ENCODE peak calls at places on chromosomes 6 and 20, in eight cellular contexts. One of them, this sample, is unnamed.

GRCh38 chr6:113762611-113763010 is 94.5 kb upstream of the MARCKS start:
- DNase-seq in fibroblast of lung: no peak
- DNase-seq in AG10803: peak; percentile 17
- DNase-seq in esophagus squamous epithelium: no peak
- DNase-seq in body of pancreas: no peak
- DNase-seq in A549: no peak
- DNase-seq in foreskin fibroblast: peak; percentile 44
- DNase-seq in A673: peak; percentile 14
- DNase-seq in this sample: peak; percentile 40

GRCh38 chr6:130159876-130160415 is 62.8 kb downstream of the SAMD3 start:
- DNase-seq in fibroblast of lung: peak; percentile 71
- DNase-seq in AG10803: no peak
- DNase-seq in esophagus squamous epithelium: no peak
- DNase-seq in body of pancreas: no peak
- DNase-seq in A549: no peak
- DNase-seq in foreskin fibroblast: no peak
- DNase-seq in A673: no peak
- DNase-seq in this sample: no peak

GRCh38 chr6:122308074-122308473 is 91.4 kb upstream of the HSF2 start:
- DNase-seq in fibroblast of lung: no peak
- DNase-seq in AG10803: no peak
- DNase-seq in esophagus squamous epithelium: no peak
- DNase-seq in body of pancreas: peak; percentile 46
- DNase-seq in A549: no peak
- DNase-seq in foreskin fibroblast: no peak
- DNase-seq in A673: no peak
- DNase-seq in this sample: no peak

GRCh38 chr6:38723783-38724182 is 8.7 kb downstream of the DNAH8 start:
- DNase-seq in fibroblast of lung: no peak
- DNase-seq in AG10803: no peak
- DNase-seq in esophagus squamous epithelium: no peak
- DNase-seq in body of pancreas: no peak
- DNase-seq in A549: no peak
- DNase-seq in foreskin fibroblast: no peak
- DNase-seq in A673: no peak
- DNase-seq in this sample: no peak

GRCh38 chr20:2314759-2315439 is 19.1 kb downstream of the TGM3 start:
- DNase-seq in fibroblast of lung: peak; percentile 97
- DNase-seq in AG10803: peak; percentile 96
- DNase-seq in esophagus squamous epithelium: no peak
- DNase-seq in body of pancreas: no peak
- DNase-seq in A549: peak; percentile 35
- DNase-seq in foreskin fibroblast: peak; percentile 95
- DNase-seq in A673: peak; percentile 49
- DNase-seq in this sample: peak; percentile 77

GRCh38 chr6:33613146-33613793 is 7.9 kb upstream of the ITPR3 start:
- DNase-seq in fibroblast of lung: peak; percentile 89
- DNase-seq in AG10803: peak; percentile 90
- DNase-seq in esophagus squamous epithelium: no peak
- DNase-seq in body of pancreas: peak; percentile 47
- DNase-seq in A549: no peak
- DNase-seq in foreskin fibroblast: peak; percentile 77
- DNase-seq in A673: no peak
- DNase-seq in this sample: peak; percentile 59

GRCh38 chr6:35061651-35062410 is 79.3 kb downstream of the TCP11 start:
- DNase-seq in fibroblast of lung: peak; percentile 13
- DNase-seq in AG10803: no peak
- DNase-seq in esophagus squamous epithelium: no peak
- DNase-seq in body of pancreas: no peak
- DNase-seq in A549: no peak
- DNase-seq in foreskin fibroblast: peak; percentile 23
- DNase-seq in A673: no peak
- DNase-seq in this sample: no peak

GRCh38 chr6:134315974-134316391 is 1.9 kb downstream of the SGK1 start:
- DNase-seq in fibroblast of lung: no peak
- DNase-seq in AG10803: no peak
- DNase-seq in esophagus squamous epithelium: no peak
- DNase-seq in body of pancreas: no peak
- DNase-seq in A549: no peak
- DNase-seq in foreskin fibroblast: no peak
- DNase-seq in A673: no peak
- DNase-seq in this sample: no peak

GRCh38 chr20:10647909-10648308 is 25.9 kb downstream of the JAG1 start:
- DNase-seq in fibroblast of lung: no peak
- DNase-seq in AG10803: no peak
- DNase-seq in esophagus squamous epithelium: no peak
- DNase-seq in body of pancreas: no peak
- DNase-seq in A549: no peak
- DNase-seq in foreskin fibroblast: no peak
- DNase-seq in A673: no peak
- DNase-seq in this sample: no peak

GRCh38 chr6:281469-282103 is 10.7 kb upstream of the DUSP22 start:
- DNase-seq in fibroblast of lung: no peak
- DNase-seq in AG10803: no peak
- DNase-seq in esophagus squamous epithelium: no peak
- DNase-seq in body of pancreas: no peak
- DNase-seq in A549: no peak
- DNase-seq in foreskin fibroblast: no peak
- DNase-seq in A673: no peak
- DNase-seq in this sample: no peak

GRCh38 chr20:53769041-53769440 is 175.4 kb upstream of the ZNF217 start:
- DNase-seq in fibroblast of lung: no peak
- DNase-seq in AG10803: no peak
- DNase-seq in esophagus squamous epithelium: no peak
- DNase-seq in body of pancreas: no peak
- DNase-seq in A549: peak; percentile 33
- DNase-seq in foreskin fibroblast: peak; percentile 17
- DNase-seq in A673: no peak
- DNase-seq in this sample: peak; percentile 26

GRCh38 chr6:81814365-81815109 is 62.1 kb upstream of the TENT5A start:
- DNase-seq in fibroblast of lung: peak; percentile 44
- DNase-seq in AG10803: peak; percentile 46
- DNase-seq in esophagus squamous epithelium: no peak
- DNase-seq in body of pancreas: no peak
- DNase-seq in A549: no peak
- DNase-seq in foreskin fibroblast: peak; percentile 81
- DNase-seq in A673: no peak
- DNase-seq in this sample: peak; percentile 52

GRCh38 chr6:149302723-149303122 is 14.8 kb upstream of the TAB2 start:
- DNase-seq in fibroblast of lung: no peak
- DNase-seq in AG10803: no peak
- DNase-seq in esophagus squamous epithelium: no peak
- DNase-seq in body of pancreas: no peak
- DNase-seq in A549: no peak
- DNase-seq in foreskin fibroblast: no peak
- DNase-seq in A673: no peak
- DNase-seq in this sample: no peak

GRCh38 chr20:53316221-53316937 is 277.3 kb downstream of the ZNF217 start:
- DNase-seq in fibroblast of lung: peak; percentile 62
- DNase-seq in AG10803: no peak
- DNase-seq in esophagus squamous epithelium: no peak
- DNase-seq in body of pancreas: no peak
- DNase-seq in A549: no peak
- DNase-seq in foreskin fibroblast: no peak
- DNase-seq in A673: no peak
- DNase-seq in this sample: no peak

GRCh38 chr6:27894839-27895762 is 17.1 kb downstream of the OR2B2 start:
- DNase-seq in fibroblast of lung: peak; percentile 81
- DNase-seq in AG10803: peak; percentile 82
- DNase-seq in esophagus squamous epithelium: no peak
- DNase-seq in body of pancreas: peak; percentile 48
- DNase-seq in A549: peak; percentile 83
- DNase-seq in foreskin fibroblast: peak; percentile 89
- DNase-seq in A673: peak; percentile 93
- DNase-seq in this sample: peak; percentile 92

GRCh38 chr6:28947831-28948270 is 24.1 kb upstream of the TRIM27 start:
- DNase-seq in fibroblast of lung: no peak
- DNase-seq in AG10803: no peak
- DNase-seq in esophagus squamous epithelium: no peak
- DNase-seq in body of pancreas: no peak
- DNase-seq in A549: peak; percentile 84
- DNase-seq in foreskin fibroblast: peak; percentile 66
- DNase-seq in A673: no peak
- DNase-seq in this sample: no peak

GRCh38 chr6:155493026-155493693 is 37.5 kb upstream of the NOX3 start:
- DNase-seq in fibroblast of lung: no peak
- DNase-seq in AG10803: no peak
- DNase-seq in esophagus squamous epithelium: no peak
- DNase-seq in body of pancreas: no peak
- DNase-seq in A549: no peak
- DNase-seq in foreskin fibroblast: no peak
- DNase-seq in A673: no peak
- DNase-seq in this sample: no peak

GRCh38 chr20:59560588-59561227 is 43.6 kb upstream of the PHACTR3 start:
- DNase-seq in fibroblast of lung: no peak
- DNase-seq in AG10803: peak; percentile 52
- DNase-seq in esophagus squamous epithelium: no peak
- DNase-seq in body of pancreas: no peak
- DNase-seq in A549: peak; percentile 35
- DNase-seq in foreskin fibroblast: peak; percentile 5
- DNase-seq in A673: peak; percentile 50
- DNase-seq in this sample: peak; percentile 21

GRCh38 chr6:13006578-13007300 is 290.2 kb downstream of the PHACTR1 start:
- DNase-seq in fibroblast of lung: peak; percentile 62
- DNase-seq in AG10803: peak; percentile 23
- DNase-seq in esophagus squamous epithelium: no peak
- DNase-seq in body of pancreas: no peak
- DNase-seq in A549: no peak
- DNase-seq in foreskin fibroblast: peak; percentile 85
- DNase-seq in A673: no peak
- DNase-seq in this sample: peak; percentile 44

GRCh38 chr6:27138837-27139752 is 108.4 kb upstream of the PRSS16 start:
- DNase-seq in fibroblast of lung: peak; percentile 57
- DNase-seq in AG10803: no peak
- DNase-seq in esophagus squamous epithelium: no peak
- DNase-seq in body of pancreas: no peak
- DNase-seq in A549: peak; percentile 84
- DNase-seq in foreskin fibroblast: peak; percentile 66
- DNase-seq in A673: peak; percentile 83
- DNase-seq in this sample: peak; percentile 76

GRCh38 chr6:7541175-7542064 is at the start of gene DSP:
- DNase-seq in fibroblast of lung: peak; percentile 32
- DNase-seq in AG10803: peak; percentile 47
- DNase-seq in esophagus squamous epithelium: no peak
- DNase-seq in body of pancreas: peak; percentile 92
- DNase-seq in A549: peak; percentile 69
- DNase-seq in foreskin fibroblast: peak; percentile 54
- DNase-seq in A673: peak; percentile 18
- DNase-seq in this sample: peak; percentile 22

GRCh38 chr6:41939091-41939847 is 2.3 kb downstream of the CCND3 start:
- DNase-seq in fibroblast of lung: peak; percentile 42
- DNase-seq in AG10803: peak; percentile 62
- DNase-seq in esophagus squamous epithelium: no peak
- DNase-seq in body of pancreas: no peak
- DNase-seq in A549: no peak
- DNase-seq in foreskin fibroblast: peak; percentile 87
- DNase-seq in A673: no peak
- DNase-seq in this sample: peak; percentile 89

DNA sequence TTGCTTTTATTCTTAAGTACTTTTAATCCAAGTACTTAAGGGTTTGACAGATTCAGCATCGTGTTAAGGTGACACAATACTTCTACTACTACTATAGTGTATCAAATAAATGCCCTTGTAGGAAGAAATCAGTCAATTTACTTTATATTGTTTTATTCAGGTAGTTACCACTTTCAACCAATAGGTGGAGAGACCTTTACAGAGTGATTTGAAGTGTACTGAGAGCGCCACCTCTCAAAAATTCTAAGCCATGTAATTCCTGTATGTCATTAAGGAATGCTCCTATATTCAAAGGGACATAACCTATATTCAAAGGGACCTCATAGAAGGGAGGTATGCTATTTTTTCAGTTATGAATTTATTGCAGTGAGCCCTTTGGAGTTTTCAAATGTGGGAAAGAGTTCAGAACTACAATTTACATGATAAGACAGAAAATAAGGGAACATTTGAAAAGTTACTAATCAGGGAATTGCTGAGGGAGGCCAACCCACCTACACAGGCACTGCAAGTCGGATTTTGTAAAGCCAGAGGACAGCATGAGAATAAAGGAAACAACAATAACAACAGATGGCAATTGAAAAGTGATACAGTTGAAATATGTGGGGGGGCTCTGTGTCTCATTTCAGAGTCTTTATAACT is 955.6 kb downstream of the TBC1D32 start:
- DNase-seq in fibroblast of lung: peak; percentile 22
- DNase-seq in AG10803: peak; percentile 9
- DNase-seq in esophagus squamous epithelium: no peak
- DNase-seq in body of pancreas: peak; percentile 13
- DNase-seq in A549: peak; percentile 42
- DNase-seq in foreskin fibroblast: peak; percentile 2
- DNase-seq in A673: peak; percentile 48
- DNase-seq in this sample: peak; percentile 73
- TF ChIP-seq CTCF in fibroblast of lung: peak; percentile 69
- TF ChIP-seq CTCF in AG10803: peak; percentile 50
- TF ChIP-seq CTCF in esophagus squamous epithelium: no peak
- TF ChIP-seq CTCF in body of pancreas: peak; percentile 49
- TF ChIP-seq CTCF in A549: peak; percentile 42
- TF ChIP-seq CTCF in foreskin fibroblast: peak; percentile 9
- TF ChIP-seq CTCF in A673: peak; percentile 61
- TF ChIP-seq CTCF in this sample: peak; percentile 60

GRCh38 chr20:47351643-47352331 is 4.7 kb downstream of the ZMYND8 start:
- DNase-seq in fibroblast of lung: peak; percentile 51
- DNase-seq in AG10803: no peak
- DNase-seq in esophagus squamous epithelium: no peak
- DNase-seq in body of pancreas: no peak
- DNase-seq in A549: no peak
- DNase-seq in foreskin fibroblast: no peak
- DNase-seq in A673: no peak
- DNase-seq in this sample: no peak
- H3K4me3 ChIP-seq in fibroblast of lung: no peak overlapping the region
- H3K4me3 ChIP-seq in AG10803: peak overlapping the region; percentile 11
- H3K4me3 ChIP-seq in esophagus squamous epithelium: no peak overlapping the region
- H3K4me3 ChIP-seq in body of pancreas: no peak overlapping the region
- H3K4me3 ChIP-seq in A549: no peak overlapping the region
- H3K4me3 ChIP-seq in foreskin fibroblast: peak overlapping the region; percentile 4
- H3K4me3 ChIP-seq in A673: no peak overlapping the region
- H3K4me3 ChIP-seq in this sample: peak overlapping the region; percentile 56

DNA sequence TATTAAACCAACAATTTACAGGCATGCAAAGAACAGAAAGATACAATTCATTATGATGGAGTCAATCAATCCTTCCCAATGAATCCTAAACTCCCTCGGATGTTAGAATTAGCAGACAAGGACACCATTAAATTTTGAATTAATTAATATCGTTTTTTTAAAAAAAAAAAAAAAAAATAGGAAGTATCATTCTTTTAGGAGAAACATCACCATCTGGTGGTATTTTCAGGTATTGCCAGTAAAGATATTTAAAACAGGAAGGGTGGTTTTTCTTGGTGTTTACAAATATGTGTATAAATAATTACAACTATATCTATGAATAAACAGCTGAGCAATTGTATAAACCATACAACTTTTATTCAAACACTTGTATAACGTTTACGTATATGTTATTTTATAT is 564.4 kb downstream of the HAO1 start:
- DNase-seq in fibroblast of lung: no peak
- DNase-seq in AG10803: no peak
- DNase-seq in esophagus squamous epithelium: no peak
- DNase-seq in body of pancreas: no peak
- DNase-seq in A549: peak; percentile 31
- DNase-seq in foreskin fibroblast: peak; percentile 49
- DNase-seq in A673: peak; percentile 22
- DNase-seq in this sample: peak; percentile 65
- TF ChIP-seq CTCF in fibroblast of lung: peak; percentile 46
- TF ChIP-seq CTCF in AG10803: peak; percentile 50
- TF ChIP-seq CTCF in esophagus squamous epithelium: peak; percentile 37
- TF ChIP-seq CTCF in body of pancreas: peak; percentile 54
- TF ChIP-seq CTCF in A549: peak; percentile 32
- TF ChIP-seq CTCF in foreskin fibroblast: peak; percentile 34
- TF ChIP-seq CTCF in A673: peak; percentile 59
- TF ChIP-seq CTCF in this sample: peak; percentile 49

GRCh38 chr20:51768759-51769517 is 748 bp upstream of the ATP9A start:
- DNase-seq in fibroblast of lung: peak; percentile 13
- DNase-seq in AG10803: no peak
- DNase-seq in esophagus squamous epithelium: no peak
- DNase-seq in body of pancreas: no peak
- DNase-seq in A549: no peak
- DNase-seq in foreskin fibroblast: no peak
- DNase-seq in A673: no peak
- DNase-seq in this sample: no peak
- H3K4me3 ChIP-seq in fibroblast of lung: no peak overlapping the region
- H3K4me3 ChIP-seq in AG10803: peak overlapping the region; percentile 48
- H3K4me3 ChIP-seq in esophagus squamous epithelium: no peak overlapping the region
- H3K4me3 ChIP-seq in body of pancreas: no peak overlapping the region
- H3K4me3 ChIP-seq in A549: peak overlapping the region; percentile 89
- H3K4me3 ChIP-seq in foreskin fibroblast: peak overlapping the region; percentile 40
- H3K4me3 ChIP-seq in A673: peak overlapping the region; percentile 27
- H3K4me3 ChIP-seq in this sample: no peak overlapping the region